ENCODE peak calls at places on chromosomes 13 and 19, in six cellular contexts. P, K, E, A, Z and O are unnamed samples.

GRCh38 chr19:53659292-53659691 is 27.5 kb downstream of the DPRX start:
- DNase-seq in Z (no peak), A (no peak), P (no peak), E (no peak), K (no peak), O (no peak)

GRCh38 chr19:39935262-39935661 is 828 bp upstream of the FCGBP start:
- DNase-seq in K (no peak), P (no peak), Z (no peak), A (no peak), E (no peak), O (no peak)

GRCh38 chr19:28019371-28019770 is 1193.6 kb downstream of the UQCRFS1 start:
- DNase-seq in P (no peak), K (no peak), A (no peak), E (no peak), Z (no peak), O (no peak)

GRCh38 chr19:3536429-3537100 is 2.4 kb upstream of the TEKTIP1 start:
- DNase-seq in P (no peak), A (no peak), Z (no peak), E (peak), K (no peak), O (no peak)

GRCh38 chr13:110683203-110683883 is 22.6 kb downstream of the CARS2 start:
- DNase-seq in K (no peak), P (no peak), A (no peak), Z (no peak), E (no peak), O (no peak)

GRCh38 chr13:93226623-93227279 is at the start of gene GPC6:
- DNase-seq in P (peak), Z (no peak), K (peak), A (no peak), E (peak), O (peak)

GRCh38 chr13:93758575-93758974 is 532.0 kb downstream of the GPC6 start:
- DNase-seq in Z (no peak), A (no peak), K (no peak), E (no peak), P (no peak), O (no peak)

GRCh38 chr19:44846455-44847143 is 502 bp downstream of the NECTIN2 start:
- DNase-seq in Z (no peak), P (peak), K (no peak), E (peak), A (peak), O (no peak)

GRCh38 chr13:42388326-42388725 is 116.4 kb downstream of the AKAP11 start:
- DNase-seq in Z (no peak), E (no peak), P (no peak), A (no peak), K (no peak), O (no peak)

GRCh38 chr19:16207490-16208025 is 9.8 kb downstream of the AP1M1 start:
- DNase-seq in P (no peak), K (no peak), E (no peak), A (no peak), Z (no peak), O (no peak)

GRCh38 chr19:51479531-51480331 is 1.4 kb downstream of the CEACAM18 start:
- DNase-seq in K (no peak), Z (peak), A (no peak), E (no peak), P (no peak), O (no peak)

GRCh38 chr19:11987405-11988231 is 22.8 kb downstream of the ZNF763 start:
- DNase-seq in P (peak), A (peak), K (peak), E (peak), Z (peak), O (peak)

GRCh38 chr19:13087795-13088537 is 14.7 kb downstream of the LYL1 start:
- DNase-seq in E (no peak), P (no peak), Z (no peak), K (no peak), A (no peak), O (no peak)

GRCh38 chr19:17681505-17682125 is 6.5 kb downstream of the UNC13A start:
- DNase-seq in Z (peak), K (no peak), P (no peak), A (no peak), E (peak), O (no peak)

GRCh38 chr13:46751811-46752635 is 44.9 kb downstream of the ESD start:
- DNase-seq in P (no peak), A (no peak), Z (peak), E (no peak), K (peak), O (peak)

GRCh38 chr19:33410915-33411401 is 37.4 kb downstream of the CEBPG start:
- DNase-seq in Z (no peak), K (no peak), A (no peak), P (no peak), E (no peak), O (no peak)

GRCh38 chr19:55256562-55257460 is 2.0 kb downstream of the PPP6R1 start:
- DNase-seq in A (no peak), P (no peak), E (no peak), K (no peak), Z (peak), O (no peak)

GRCh38 chr19:49361438-49362047 is 673 bp downstream of the TEAD2 start:
- DNase-seq in P (no peak), E (peak), K (no peak), A (peak), Z (peak), O (no peak)

GRCh38 chr19:45103625-45104319 is 10.8 kb downstream of the PPP1R37 start:
- DNase-seq in E (no peak), P (peak), K (no peak), A (no peak), Z (no peak), O (no peak)

GRCh38 chr13:25489238-25489637 is 117.5 kb downstream of the ATP8A2 start:
- DNase-seq in P (peak), Z (no peak), A (no peak), E (no peak), K (no peak), O (no peak)

GRCh38 chr13:90272356-90272755 is 1075.1 kb upstream of the MIR17HG start:
- DNase-seq in P (no peak), K (peak), Z (no peak), E (no peak), A (no peak), O (peak)

GRCh38 chr13:26219726-26220125 is 2.4 kb downstream of the RNF6 start:
- DNase-seq in Z (no peak), A (no peak), P (no peak), E (no peak), K (peak), O (no peak)